ENCODE peak calls at places on chromosomes 7 and 10, in nine cellular contexts. Q, M, L, R, K, O, J, I and X are unnamed samples.

GRCh38 chr7:44325811-44326241 is 432 bp upstream of the CAMK2B start:
- DNase-seq in R (no peak), Q (no peak), I (no peak), M (no peak), O (no peak), K (no peak), L (peak), J (no peak), X (no peak)

GRCh38 chr7:73741600-73741999 is 3.0 kb upstream of the ABHD11 start:
- DNase-seq in M (peak), R (no peak), J (no peak), Q (no peak), I (no peak), L (no peak), O (no peak), K (no peak), X (no peak)

GRCh38 chr10:52226448-52226847 is 87.6 kb upstream of the DKK1 start:
- DNase-seq in L (no peak), I (no peak), M (no peak), J (no peak), O (peak), Q (no peak), K (no peak), R (no peak), X (no peak)

GRCh38 chr7:33298848-33299247 is 169.5 kb downstream of the BBS9 start:
- DNase-seq in M (no peak), R (no peak), K (no peak), Q (no peak), L (no peak), I (no peak), J (no peak), O (no peak), X (no peak)

GRCh38 chr7:27784399-27785053 is 44.6 kb downstream of the TAX1BP1 start:
- DNase-seq in K (no peak), O (peak), L (peak), J (no peak), I (no peak), R (peak), M (peak), Q (peak), X (no peak)

GRCh38 chr10:89074120-89074519 is 83.5 kb downstream of the FAS start:
- DNase-seq in Q (no peak), O (no peak), J (no peak), L (no peak), M (no peak), R (no peak), I (no peak), K (no peak), X (no peak)

GRCh38 chr7:150686030-150686626 is 622 bp downstream of the GIMAP2 start:
- DNase-seq in M (no peak), Q (no peak), J (no peak), I (no peak), R (no peak), O (peak), K (no peak), L (no peak), X (no peak)

GRCh38 chr10:132360766-132361447 is 28.9 kb downstream of the LRRC27 start:
- DNase-seq in M (no peak), Q (peak), L (peak), I (no peak), K (peak), R (peak), O (peak), J (no peak), X (no peak)

GRCh38 chr7:78073470-78074382 is 275.2 kb downstream of the PHTF2 start:
- DNase-seq in I (no peak), M (no peak), L (no peak), J (no peak), Q (no peak), O (no peak), R (no peak), K (no peak), X (no peak)

GRCh38 chr7:40839881-40840280 is 705.1 kb downstream of the SUGCT start:
- DNase-seq in J (no peak), L (no peak), K (no peak), M (peak), O (no peak), Q (no peak), R (no peak), I (no peak), X (no peak)

GRCh38 chr10:79220296-79220695 is 127.0 kb upstream of the PPIF start:
- DNase-seq in R (no peak), Q (peak), K (no peak), J (no peak), I (no peak), M (no peak), L (no peak), O (no peak), X (no peak)

GRCh38 chr7:76428868-76429805 is 4.4 kb downstream of the ZP3 start:
- DNase-seq in Q (no peak), L (no peak), O (no peak), R (no peak), I (no peak), M (no peak), J (peak), K (no peak), X (no peak)

GRCh38 chr7:137579913-137580640 is 236.5 kb upstream of the PTN start:
- DNase-seq in I (no peak), O (peak), L (no peak), Q (no peak), M (peak), J (no peak), R (no peak), K (no peak), X (no peak)

GRCh38 chr7:157585113-157585861 is 248.5 kb downstream of the DNAJB6 start:
- DNase-seq in M (no peak), K (no peak), Q (no peak), I (no peak), O (no peak), J (no peak), L (no peak), R (no peak), X (no peak)

GRCh38 chr7:69457912-69458491 is 140.3 kb upstream of the AUTS2 start:
- DNase-seq in K (no peak), Q (no peak), R (no peak), M (no peak), L (peak), J (no peak), O (peak), I (no peak), X (no peak)

GRCh38 chr10:84957427-84957826 is 629.0 kb downstream of the CCSER2 start:
- DNase-seq in L (no peak), R (no peak), O (no peak), J (no peak), K (no peak), I (no peak), Q (no peak), M (no peak), X (no peak)

GRCh38 chr7:97971120-97971989 is 18.6 kb downstream of the OCM2 start:
- DNase-seq in Q (no peak), L (peak), R (no peak), J (no peak), M (peak), K (peak), O (peak), I (no peak), X (no peak)

GRCh38 chr7:40015790-40016296 is 65.8 kb downstream of the CDK13 start:
- DNase-seq in O (peak), Q (no peak), R (peak), J (no peak), I (no peak), M (peak), K (no peak), L (no peak), X (no peak)

GRCh38 chr7:73573791-73574190 is 4.6 kb downstream of the TBL2 start:
- DNase-seq in K (no peak), I (no peak), M (no peak), L (no peak), R (no peak), J (no peak), O (no peak), Q (no peak), X (no peak)

GRCh38 chr7:18890134-18890533 is 227.3 kb downstream of the TWIST1 start:
- DNase-seq in J (no peak), I (no peak), K (no peak), O (peak), L (no peak), M (no peak), Q (no peak), R (no peak), X (no peak)

GRCh38 chr7:102913846-102914245 is 1.0 kb downstream of the LRRC17 start:
- DNase-seq in L (no peak), K (no peak), I (no peak), M (no peak), Q (no peak), O (no peak), J (no peak), R (no peak), X (no peak)

GRCh38 chr7:26440253-26440992 is 148.8 kb downstream of the SNX10 start:
- DNase-seq in J (no peak), L (no peak), K (no peak), O (no peak), R (peak), I (no peak), M (no peak), Q (no peak), X (no peak)

GRCh38 chr7:101232141-101232821 is 5.3 kb downstream of the CLDN15 start:
- DNase-seq in K (no peak), L (no peak), O (no peak), R (no peak), M (no peak), I (no peak), Q (peak), J (peak), X (no peak)

GRCh38 chr10:31927597-31928530 is 767 bp downstream of the ARHGAP12 start:
- DNase-seq in O (peak), R (peak), K (peak), J (peak), L (peak), Q (peak), M (peak), I (peak), X (peak)

GRCh38 chr10:95729323-95730055 is 26.5 kb upstream of the ENTPD1 start:
- DNase-seq in M (no peak), O (no peak), R (no peak), K (no peak), I (no peak), L (no peak), J (no peak), Q (no peak), X (no peak)

GRCh38 chr7:138543739-138544138 is 83.7 kb downstream of the TRIM24 start:
- DNase-seq in I (no peak), K (no peak), O (no peak), L (no peak), R (no peak), J (no peak), Q (no peak), M (no peak), X (no peak)

GRCh38 chr7:105963038-105963667 is at the start of gene CDHR3:
- DNase-seq in L (no peak), J (no peak), O (no peak), Q (no peak), R (no peak), I (no peak), K (no peak), M (no peak), X (no peak)

GRCh38 chr7:66140924-66141323 is 26.3 kb downstream of the CRCP start:
- DNase-seq in R (no peak), O (peak), M (peak), J (peak), L (peak), K (no peak), I (peak), Q (peak), X (peak)

GRCh38 chr7:81482600-81483186 is 287.2 kb downstream of the HGF start:
- DNase-seq in J (no peak), L (no peak), R (peak), O (peak), M (no peak), K (no peak), Q (no peak), I (no peak), X (no peak)